ENCODE peak calls at places on chromosomes 6 and 20, in four cellular contexts. O is CD4-positive, alpha-beta T cell; T is RWPE2; P is GM12865. X is an unnamed sample.

GRCh38 chr6:37473364-37474095 is 26.2 kb downstream of the CCDC167 start:
- DNase-seq in P (no peak), O (no peak), T (peak), X (no peak)

GRCh38 chr6:116309001-116309400 is 29.3 kb upstream of the TSPYL1 start:
- DNase-seq in O (no peak), T (no peak), P (no peak), X (no peak)

GRCh38 chr6:81003156-81003555 is 749.3 kb downstream of the TENT5A start:
- DNase-seq in P (no peak), O (no peak), T (no peak), X (no peak)

GRCh38 chr6:149851461-149851860 is 12.7 kb downstream of the LRP11 start:
- DNase-seq in O (no peak), T (no peak), P (no peak), X (no peak)

GRCh38 chr6:51790946-51791345 is 296.5 kb downstream of the PKHD1 start:
- DNase-seq in T (no peak), P (no peak), O (no peak), X (no peak)

GRCh38 chr20:23162887-23163286 is 76.8 kb upstream of the CD93 start:
- DNase-seq in O (no peak), P (no peak), T (no peak), X (no peak)

GRCh38 chr6:2108700-2109306 is 136.6 kb downstream of the GMDS start:
- DNase-seq in P (no peak), T (no peak), O (no peak), X (no peak)

GRCh38 chr20:62887147-62887859 is 25.7 kb upstream of the TCFL5 start:
- DNase-seq in O (peak), P (no peak), T (peak), X (no peak)

GRCh38 chr6:106870824-106871300 is 103.7 kb downstream of the CD24 start:
- DNase-seq in T (no peak), O (no peak), P (no peak), X (no peak)

GRCh38 chr6:31769684-31770371 is 7.3 kb downstream of the VWA7 start:
- DNase-seq in T (no peak), O (peak), P (peak), X (no peak)

GRCh38 chr20:58921564-58921963 is 59.5 kb upstream of the NELFCD start:
- DNase-seq in P (no peak), T (no peak), O (no peak), X (no peak)

GRCh38 chr20:50379049-50379990 is 130.9 kb upstream of the PTPN1 start:
- DNase-seq in O (no peak), T (peak), P (no peak), X (peak)

GRCh38 chr6:64439274-64439673 is 803.7 kb downstream of the PHF3 start:
- DNase-seq in P (no peak), T (no peak), O (no peak), X (no peak)

GRCh38 chr20:3406481-3407425 is 716 bp downstream of the DNAAF9 start:
- DNase-seq in O (no peak), P (no peak), T (no peak), X (no peak)

GRCh38 chr6:88238065-88238464 is 71.9 kb upstream of the CNR1 start:
- DNase-seq in P (peak), T (no peak), O (no peak), X (no peak)

GRCh38 chr6:6728169-6728941 is 139.8 kb downstream of the LY86 start:
- DNase-seq in P (no peak), T (no peak), O (no peak), X (no peak)

GRCh38 chr6:18213439-18213838 is 50.9 kb downstream of the DEK start:
- DNase-seq in P (peak), T (no peak), O (no peak), X (no peak)

GRCh38 chr6:125375841-125376240 is 74.1 kb upstream of the HDDC2 start:
- DNase-seq in O (no peak), P (no peak), T (no peak), X (no peak)

GRCh38 chr20:38790210-38791053 is 15.1 kb upstream of the PPP1R16B start:
- DNase-seq in O (no peak), T (peak), P (peak), X (no peak)

GRCh38 chr6:51369485-51369884 is 550.8 kb downstream of the TFAP2B start:
- DNase-seq in O (no peak), T (no peak), P (no peak), X (no peak)

GRCh38 chr20:54189630-54190029 is 15.8 kb upstream of the CYP24A1 start:
- DNase-seq in P (no peak), O (no peak), T (no peak), X (no peak)

GRCh38 chr6:84522135-84522535 is 242.3 kb downstream of the TBX18 start:
- DNase-seq in O (no peak), P (no peak), T (no peak), X (no peak)

GRCh38 chr20:63090052-63090451 is 83.3 kb upstream of the BHLHE23 start:
- DNase-seq in P (no peak), O (no peak), T (peak), X (no peak)

GRCh38 chr6:3473773-3474172 is 16.9 kb upstream of the SLC22A23 start:
- DNase-seq in T (no peak), O (no peak), P (no peak), X (no peak)

GRCh38 chr6:13436691-13437568 is 50.5 kb downstream of the GFOD1 start:
- DNase-seq in O (no peak), T (no peak), P (no peak), X (no peak)

GRCh38 chr20:32763202-32763999 is 1.2 kb downstream of the DNMT3B start:
- DNase-seq in O (no peak), T (no peak), P (no peak), X (no peak)

GRCh38 chr6:9848094-9848493 is 566.8 kb downstream of the TFAP2A start:
- DNase-seq in O (no peak), P (no peak), T (no peak), X (no peak)

GRCh38 chr6:9851006-9851405 is 563.9 kb downstream of the TFAP2A start:
- DNase-seq in O (no peak), P (no peak), T (no peak), X (no peak)

GRCh38 chr6:9851541-9852380 is 563.1 kb downstream of the TFAP2A start:
- DNase-seq in T (no peak), O (no peak), P (peak), X (no peak)
- TF ChIP-seq CTCF in T (no peak), O (no peak), P (peak), X (peak)

GRCh38 chr20:10179574-10180298 is 38.9 kb upstream of the SNAP25 start:
- DNase-seq in T (no peak), O (no peak), P (no peak), X (no peak)
- TF ChIP-seq CTCF in T (no peak), O (no peak), P (peak), X (no peak)

GRCh38 chr20:20371133-20371532 is 3.2 kb downstream of the INSM1 start:
- DNase-seq in T (no peak), O (no peak), P (no peak), X (no peak)

GRCh38 chr20:20370087-20370575 is 2.2 kb downstream of the INSM1 start:
- DNase-seq in O (no peak), T (no peak), P (no peak), X (no peak)

GRCh38 chr20:20367681-20368413 is at the start of gene INSM1:
- DNase-seq in T (no peak), P (no peak), O (no peak), X (no peak)

GRCh38 chr20:20368414-20369352 is 779 bp downstream of the INSM1 start:
- DNase-seq in P (no peak), T (no peak), O (no peak), X (no peak)

GRCh38 chr20:20369353-20370086 is 1.6 kb downstream of the INSM1 start:
- DNase-seq in O (no peak), T (no peak), P (peak), X (no peak)
- TF ChIP-seq CTCF in O (no peak), T (no peak), P (no peak), X (no peak)

DNA sequence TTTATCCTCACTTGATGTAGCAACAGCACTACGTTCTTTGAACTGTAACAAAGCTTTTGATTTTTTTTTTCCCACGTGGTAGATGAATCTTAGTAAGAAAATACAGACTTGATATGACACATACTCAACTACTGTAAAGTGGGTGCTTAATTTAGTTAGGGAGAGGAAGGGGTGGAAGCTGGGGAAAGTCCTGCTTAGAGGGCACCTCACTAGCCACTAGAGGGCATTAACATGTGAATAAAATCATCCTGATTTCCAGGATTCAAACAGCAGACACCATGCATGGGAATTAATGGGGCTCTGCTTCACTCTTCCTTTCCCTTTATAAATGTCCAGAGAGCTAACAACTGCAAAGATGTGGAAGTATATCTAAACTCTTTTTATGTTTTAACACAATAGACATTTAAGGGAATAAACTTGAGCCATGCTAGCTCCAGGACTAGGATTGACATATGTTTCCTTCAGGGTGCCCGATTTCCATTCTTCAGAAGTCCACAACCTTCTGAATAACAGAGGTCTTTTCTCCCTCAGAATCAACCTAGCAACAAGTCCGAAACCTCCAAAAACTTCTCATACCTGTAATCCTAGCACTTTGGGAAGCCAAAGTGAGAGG is 250.1 kb downstream of the ATXN1 start:
- DNase-seq in T (no peak), O (no peak), P (peak), X (no peak)
- TF ChIP-seq CTCF in T (peak), O (peak), P (peak), X (peak)

GRCh38 chr6:162753775-162754174 is 26.0 kb downstream of the PACRG start:
- DNase-seq in O (no peak), T (no peak), P (no peak), X (no peak)

GRCh38 chr6:162750776-162751175 is 23.0 kb downstream of the PACRG start:
- DNase-seq in P (no peak), O (no peak), T (no peak), X (no peak)
- TF ChIP-seq CTCF in P (no peak), O (no peak), T (peak), X (no peak)

X was measured in esophagus squamous epithelium.